ENCODE peak calls at places on chromosome 7, in four cellular contexts. One of them, this sample, is unnamed.

GRCh38 chr7:65216469-65216868 is 157.2 kb upstream of the ZNF92 start:
- DNase-seq in left kidney: peak; percentile 86
- DNase-seq in iPS DF 19.7: peak; percentile 45
- DNase-seq in NCI-H748 treated with DMSO at 0.1 percent for 48 hours: peak; percentile 84
- DNase-seq in this sample: peak; percentile 15

GRCh38 chr7:126700807-126701604 is 551.7 kb downstream of the GRM8 start:
- DNase-seq in iPS DF 19.7: peak; percentile 57
- DNase-seq in NCI-H748 treated with DMSO at 0.1 percent for 48 hours: peak; percentile 42
- DNase-seq in left kidney: peak; percentile 86
- DNase-seq in this sample: peak; percentile 91

GRCh38 chr7:27912751-27913150 is 172.8 kb downstream of the TAX1BP1 start:
- DNase-seq in left kidney: no peak
- DNase-seq in NCI-H748 treated with DMSO at 0.1 percent for 48 hours: no peak
- DNase-seq in iPS DF 19.7: no peak
- DNase-seq in this sample: peak; percentile 30

GRCh38 chr7:73941836-73942551 is 81.0 kb downstream of the TMEM270 start:
- DNase-seq in iPS DF 19.7: no peak
- DNase-seq in left kidney: no peak
- DNase-seq in NCI-H748 treated with DMSO at 0.1 percent for 48 hours: no peak
- DNase-seq in this sample: peak; percentile 50

GRCh38 chr7:84412161-84412969 is 217.8 kb upstream of the SEMA3A start:
- DNase-seq in iPS DF 19.7: no peak
- DNase-seq in left kidney: peak; percentile 56
- DNase-seq in NCI-H748 treated with DMSO at 0.1 percent for 48 hours: no peak
- DNase-seq in this sample: peak; percentile 31

GRCh38 chr7:155252388-155252957 is 45.2 kb upstream of the INSIG1 start:
- DNase-seq in iPS DF 19.7: no peak
- DNase-seq in NCI-H748 treated with DMSO at 0.1 percent for 48 hours: no peak
- DNase-seq in left kidney: peak; percentile 45
- DNase-seq in this sample: no peak

GRCh38 chr7:41774966-41775365 is 72.1 kb upstream of the INHBA start:
- DNase-seq in NCI-H748 treated with DMSO at 0.1 percent for 48 hours: no peak
- DNase-seq in left kidney: no peak
- DNase-seq in iPS DF 19.7: no peak
- DNase-seq in this sample: no peak

GRCh38 chr7:41967156-41967555 is 264.3 kb upstream of the INHBA start:
- DNase-seq in iPS DF 19.7: no peak
- DNase-seq in NCI-H748 treated with DMSO at 0.1 percent for 48 hours: no peak
- DNase-seq in left kidney: no peak
- DNase-seq in this sample: peak; percentile 86

GRCh38 chr7:105666324-105666723 is 85.0 kb upstream of the EFCAB10 start:
- DNase-seq in iPS DF 19.7: no peak
- DNase-seq in NCI-H748 treated with DMSO at 0.1 percent for 48 hours: no peak
- DNase-seq in left kidney: no peak
- DNase-seq in this sample: no peak

GRCh38 chr7:25384820-25385560 is 156.7 kb upstream of the NPVF start:
- DNase-seq in iPS DF 19.7: no peak
- DNase-seq in left kidney: peak; percentile 55
- DNase-seq in NCI-H748 treated with DMSO at 0.1 percent for 48 hours: peak; percentile 18
- DNase-seq in this sample: no peak

GRCh38 chr7:44995555-44996493 is 4.2 kb upstream of the CCM2 start:
- DNase-seq in NCI-H748 treated with DMSO at 0.1 percent for 48 hours: no peak
- DNase-seq in left kidney: no peak
- DNase-seq in iPS DF 19.7: no peak
- DNase-seq in this sample: no peak

GRCh38 chr7:38973760-38974159 is 3.9 kb upstream of the POU6F2 start:
- DNase-seq in NCI-H748 treated with DMSO at 0.1 percent for 48 hours: no peak
- DNase-seq in left kidney: no peak
- DNase-seq in iPS DF 19.7: no peak
- DNase-seq in this sample: no peak

GRCh38 chr7:73742753-73743641 is 4.4 kb upstream of the ABHD11 start:
- DNase-seq in left kidney: peak; percentile 99
- DNase-seq in NCI-H748 treated with DMSO at 0.1 percent for 48 hours: peak; percentile 92
- DNase-seq in iPS DF 19.7: peak; percentile 89
- DNase-seq in this sample: peak; percentile 83

GRCh38 chr7:157668221-157668883 is 331.5 kb downstream of the DNAJB6 start:
- DNase-seq in left kidney: peak; percentile 66
- DNase-seq in NCI-H748 treated with DMSO at 0.1 percent for 48 hours: no peak
- DNase-seq in iPS DF 19.7: no peak
- DNase-seq in this sample: no peak

GRCh38 chr7:101542527-101543241 is 86.4 kb downstream of the MYL10 start:
- DNase-seq in NCI-H748 treated with DMSO at 0.1 percent for 48 hours: peak; percentile 25
- DNase-seq in iPS DF 19.7: peak; percentile 47
- DNase-seq in left kidney: peak; percentile 84
- DNase-seq in this sample: peak; percentile 67

GRCh38 chr7:900331-901040 is 24.1 kb downstream of the GET4 start:
- DNase-seq in iPS DF 19.7: no peak
- DNase-seq in NCI-H748 treated with DMSO at 0.1 percent for 48 hours: no peak
- DNase-seq in left kidney: no peak
- DNase-seq in this sample: no peak

GRCh38 chr7:51316262-51316665 is 345 bp downstream of the COBL start:
- DNase-seq in NCI-H748 treated with DMSO at 0.1 percent for 48 hours: no peak
- DNase-seq in iPS DF 19.7: no peak
- DNase-seq in left kidney: no peak
- DNase-seq in this sample: peak; percentile 57

GRCh38 chr7:34673066-34673465 is 15.0 kb downstream of the NPSR1 start:
- DNase-seq in left kidney: no peak
- DNase-seq in iPS DF 19.7: no peak
- DNase-seq in NCI-H748 treated with DMSO at 0.1 percent for 48 hours: no peak
- DNase-seq in this sample: no peak